ENCODE peak calls at places on chromosomes 12 and 14, in five cellular contexts. T is mesenchymal stem cell, S is H1, D is H9, C is trophoblast cell. X is an unnamed sample.

GRCh38 chr12:89373772-89374572 is 21.7 kb upstream of the DUSP6 start:
- DNase-seq in T (peak), S (no peak), D (no peak), C (no peak), X (no peak)

GRCh38 chr12:46490635-46491034 is 118.1 kb upstream of the SLC38A2 start:
- DNase-seq in T (peak), S (no peak), D (no peak), C (no peak), X (no peak)

GRCh38 chr14:96362071-96362964 is 823 bp downstream of the ATG2B start:
- DNase-seq in T (peak), S (no peak), D (no peak), C (peak), X (no peak)

GRCh38 chr12:108608616-108609015 is 10.7 kb upstream of the TMEM119 start:
- DNase-seq in T (no peak), S (no peak), D (no peak), C (no peak), X (no peak)

GRCh38 chr14:70658899-70659298 is 17.2 kb downstream of the TTC9 start:
- DNase-seq in T (no peak), S (no peak), D (no peak), C (no peak), X (no peak)

GRCh38 chr12:117025481-117026151 is 73.6 kb downstream of the TESC start:
- DNase-seq in T (peak), S (peak), D (peak), C (peak), X (peak)

GRCh38 chr12:49976547-49976946 is 3.8 kb downstream of the AQP6 start:
- DNase-seq in T (no peak), S (no peak), D (no peak), C (no peak), X (no peak)

GRCh38 chr12:116863275-116863767 is 17.9 kb downstream of the HRK start:
- DNase-seq in T (peak), S (peak), D (peak), C (no peak), X (no peak)

GRCh38 chr14:88005050-88005481 is at the start of gene GPR65:
- DNase-seq in T (peak), S (no peak), D (no peak), C (no peak), X (no peak)

GRCh38 chr12:29796823-29797263 is 13.1 kb upstream of the TMTC1 start:
- DNase-seq in T (peak), S (no peak), D (no peak), C (no peak), X (no peak)

GRCh38 chr12:6346942-6347341 is 5.1 kb upstream of the TNFRSF1A start:
- DNase-seq in T (no peak), S (no peak), D (no peak), C (no peak), X (no peak)

GRCh38 chr12:100229036-100229635 is 28.5 kb downstream of the ACTR6 start:
- DNase-seq in T (peak), S (no peak), D (no peak), C (peak), X (no peak)

GRCh38 chr14:32201816-32202467 is at the start of gene RNU6-7:
- DNase-seq in T (peak), S (peak), D (peak), C (no peak), X (peak)

GRCh38 chr12:100826323-100826722 is 31.7 kb downstream of the ANO4 start:
- DNase-seq in T (peak), S (peak), D (peak), C (peak), X (peak)

GRCh38 chr12:49706351-49707126 is 666 bp downstream of the FMNL3 start:
- DNase-seq in T (peak), S (peak), D (peak), C (no peak), X (no peak)

GRCh38 chr14:62313228-62313627 is 551.0 kb downstream of the SNAPC1 start:
- DNase-seq in T (no peak), S (no peak), D (no peak), C (no peak), X (no peak)

DNA sequence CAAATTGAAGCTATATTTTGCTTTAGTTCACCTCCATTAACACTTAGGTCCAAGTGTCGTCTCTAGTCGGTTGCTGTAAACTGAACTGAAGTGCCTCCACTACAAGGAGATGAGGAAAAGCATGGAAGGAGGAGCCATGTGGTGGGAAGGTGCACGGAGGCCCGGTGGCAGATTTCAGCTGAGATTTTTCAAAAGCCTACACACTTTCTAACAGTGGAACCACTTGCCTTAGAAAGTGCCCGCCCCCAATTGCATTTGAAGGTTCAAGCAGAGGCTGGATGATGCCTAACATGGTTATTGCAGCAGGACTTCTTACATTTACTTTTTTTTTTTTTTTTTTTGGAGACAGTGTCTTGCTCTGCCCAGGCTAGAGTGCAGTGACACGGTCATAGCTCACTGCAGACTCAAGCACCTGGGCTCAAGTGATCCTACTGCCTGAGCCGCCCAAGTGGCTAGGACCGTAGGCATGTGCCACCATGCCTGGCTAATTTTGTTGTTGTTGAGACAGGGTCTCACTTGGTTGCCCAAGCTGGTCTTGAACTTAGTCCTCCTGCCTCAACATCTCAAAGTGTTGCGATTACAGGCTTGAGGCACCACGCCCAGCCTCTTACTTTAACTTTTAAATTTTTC is 27.6 kb downstream of the EML1 start:
- DNase-seq in T (no peak), S (no peak), D (no peak), C (no peak), X (no peak)
- H2BK12ac ChIP-seq in T (no peak), S (no peak), D (no peak), C (no peak), X (no peak)

GRCh38 chr14:90300649-90301048 is 31.1 kb downstream of the NRDE2 start:
- DNase-seq in T (peak), S (no peak), D (no peak), C (no peak), X (no peak)
- H3K27ac ChIP-seq in T (no peak), S (no peak), D (no peak), C (no peak), X (no peak)

GRCh38 chr12:115828151-115828550 is 449.3 kb downstream of the MED13L start:
- DNase-seq in T (no peak), S (no peak), D (no peak), C (peak), X (no peak)

GRCh38 chr12:115820661-115821060 is 456.8 kb downstream of the MED13L start:
- DNase-seq in T (no peak), S (no peak), D (no peak), C (peak), X (no peak)

GRCh38 chr12:115818973-115819372 is 458.5 kb downstream of the MED13L start:
- DNase-seq in T (no peak), S (no peak), D (no peak), C (no peak), X (no peak)

GRCh38 chr12:115824936-115825602 is 452.4 kb downstream of the MED13L start:
- DNase-seq in T (no peak), S (no peak), D (no peak), C (no peak), X (no peak)

GRCh38 chr12:115823635-115824034 is 453.9 kb downstream of the MED13L start:
- DNase-seq in T (peak), S (no peak), D (no peak), C (no peak), X (no peak)
- H3K18ac ChIP-seq in T (no peak), S (no peak), D (no peak), C (no peak), X (no peak)

GRCh38 chr12:2614341-2614740 is 180.4 kb upstream of the FKBP4 start:
- DNase-seq in T (peak), S (no peak), D (no peak), C (no peak), X (no peak)
- H2BK12ac ChIP-seq in T (no peak), S (no peak), D (no peak), C (no peak), X (no peak)

DNA sequence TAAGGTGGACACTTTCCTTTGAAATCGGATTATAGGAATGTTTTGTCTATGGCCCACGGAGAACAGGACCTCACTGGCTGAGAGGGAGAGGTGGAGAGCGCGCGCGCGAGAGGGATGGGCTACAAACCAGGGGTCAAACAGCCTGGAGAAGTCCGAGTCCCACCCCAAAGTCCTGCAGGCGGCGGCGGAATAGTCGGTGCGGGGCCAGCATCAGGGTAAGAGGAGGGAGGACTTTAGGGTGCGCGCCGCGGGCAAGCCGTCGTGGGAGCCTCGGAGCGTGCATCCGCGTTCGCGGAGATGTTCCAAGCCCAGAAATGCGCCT is 3.3 kb upstream of the HOXC8 start:
- DNase-seq in T (peak), S (no peak), D (no peak), C (no peak), X (no peak)
- H3K27ac ChIP-seq in T (peak), S (no peak), D (no peak), C (no peak), X (no peak)

GRCh38 chr12:110351119-110351518 is 52.4 kb downstream of the ANAPC7 start:
- DNase-seq in T (no peak), S (no peak), D (no peak), C (no peak), X (no peak)
- H3K18ac ChIP-seq in T (no peak), S (no peak), D (no peak), C (no peak), X (no peak)